ENCODE peak calls at places on chromosomes 4 and X, in ten cellular contexts. One of them, this sample, is unnamed.
A peak's percentile ranks its signal among the peaks of the same experiment; 100 is the strongest.

GRCh38 chr4:185865901-185866328 is 53.9 kb upstream of the SORBS2 start:
- DNase-seq in esophagus squamous epithelium: no peak
- DNase-seq in GM13976: no peak
- DNase-seq in mesothelial cell of epicardium: no peak
- DNase-seq in activated B cell treated with CpG ODN at 0.5 μM for 24 hours: no peak
- DNase-seq in Peyer's patch: no peak
- DNase-seq in heart left ventricle: no peak
- DNase-seq in AG10803: peak; percentile 85
- DNase-seq in progenitor cell of endocrine pancreas: no peak
- DNase-seq in Calu3: peak; percentile 52
- DNase-seq in this sample: no peak

GRCh38 chr4:138757432-138757831 is 258.1 kb upstream of the NOCT start:
- DNase-seq in activated B cell treated with CpG ODN at 0.5 μM for 24 hours: no peak
- DNase-seq in progenitor cell of endocrine pancreas: no peak
- DNase-seq in AG10803: peak; percentile 33
- DNase-seq in GM13976: no peak
- DNase-seq in heart left ventricle: no peak
- DNase-seq in Peyer's patch: no peak
- DNase-seq in mesothelial cell of epicardium: no peak
- DNase-seq in Calu3: no peak
- DNase-seq in esophagus squamous epithelium: no peak
- DNase-seq in this sample: no peak

GRCh38 chrX:68365356-68365755 is 67.9 kb downstream of the OPHN1 start:
- DNase-seq in GM13976: no peak
- DNase-seq in heart left ventricle: no peak
- DNase-seq in Calu3: no peak
- DNase-seq in AG10803: peak; percentile 12
- DNase-seq in esophagus squamous epithelium: no peak
- DNase-seq in activated B cell treated with CpG ODN at 0.5 μM for 24 hours: no peak
- DNase-seq in mesothelial cell of epicardium: no peak
- DNase-seq in progenitor cell of endocrine pancreas: no peak
- DNase-seq in Peyer's patch: no peak
- DNase-seq in this sample: no peak

GRCh38 chr4:176610594-176610993 is 182.1 kb downstream of the VEGFC start:
- DNase-seq in heart left ventricle: no peak
- DNase-seq in esophagus squamous epithelium: no peak
- DNase-seq in Peyer's patch: no peak
- DNase-seq in Calu3: no peak
- DNase-seq in GM13976: no peak
- DNase-seq in progenitor cell of endocrine pancreas: no peak
- DNase-seq in activated B cell treated with CpG ODN at 0.5 μM for 24 hours: no peak
- DNase-seq in AG10803: no peak
- DNase-seq in mesothelial cell of epicardium: no peak
- DNase-seq in this sample: no peak

GRCh38 chr4:174037631-174038030 is 245.8 kb downstream of the FBXO8 start:
- DNase-seq in esophagus squamous epithelium: no peak
- DNase-seq in AG10803: peak; percentile 8
- DNase-seq in mesothelial cell of epicardium: no peak
- DNase-seq in GM13976: no peak
- DNase-seq in heart left ventricle: no peak
- DNase-seq in progenitor cell of endocrine pancreas: no peak
- DNase-seq in Calu3: no peak
- DNase-seq in activated B cell treated with CpG ODN at 0.5 μM for 24 hours: no peak
- DNase-seq in Peyer's patch: no peak
- DNase-seq in this sample: no peak

GRCh38 chrX:71283409-71284143 is at the start of gene NONO:
- DNase-seq in heart left ventricle: peak; percentile 82
- DNase-seq in mesothelial cell of epicardium: peak; percentile 76
- DNase-seq in Peyer's patch: peak; percentile 81
- DNase-seq in AG10803: peak; percentile 99
- DNase-seq in progenitor cell of endocrine pancreas: peak; percentile 74
- DNase-seq in activated B cell treated with CpG ODN at 0.5 μM for 24 hours: peak; percentile 53
- DNase-seq in GM13976: peak; percentile 86
- DNase-seq in esophagus squamous epithelium: peak; percentile 45
- DNase-seq in Calu3: peak; percentile 90
- DNase-seq in this sample: peak; percentile 79

GRCh38 chr4:122313001-122313400 is 65.8 kb upstream of the ADAD1 start:
- DNase-seq in activated B cell treated with CpG ODN at 0.5 μM for 24 hours: no peak
- DNase-seq in AG10803: no peak
- DNase-seq in esophagus squamous epithelium: no peak
- DNase-seq in mesothelial cell of epicardium: no peak
- DNase-seq in heart left ventricle: no peak
- DNase-seq in Peyer's patch: no peak
- DNase-seq in progenitor cell of endocrine pancreas: no peak
- DNase-seq in Calu3: no peak
- DNase-seq in GM13976: no peak
- DNase-seq in this sample: no peak

GRCh38 chr4:44157611-44158277 is 290.9 kb downstream of the KCTD8 start:
- DNase-seq in heart left ventricle: no peak
- DNase-seq in mesothelial cell of epicardium: no peak
- DNase-seq in progenitor cell of endocrine pancreas: no peak
- DNase-seq in esophagus squamous epithelium: no peak
- DNase-seq in Peyer's patch: no peak
- DNase-seq in Calu3: no peak
- DNase-seq in GM13976: no peak
- DNase-seq in activated B cell treated with CpG ODN at 0.5 μM for 24 hours: no peak
- DNase-seq in AG10803: no peak
- DNase-seq in this sample: no peak

GRCh38 chr4:26144526-26145167 is 176.2 kb upstream of the RBPJ start:
- DNase-seq in GM13976: no peak
- DNase-seq in AG10803: peak; percentile 64
- DNase-seq in mesothelial cell of epicardium: no peak
- DNase-seq in activated B cell treated with CpG ODN at 0.5 μM for 24 hours: no peak
- DNase-seq in Calu3: no peak
- DNase-seq in heart left ventricle: no peak
- DNase-seq in esophagus squamous epithelium: no peak
- DNase-seq in Peyer's patch: no peak
- DNase-seq in progenitor cell of endocrine pancreas: no peak
- DNase-seq in this sample: no peak

GRCh38 chr4:90118547-90119211 is 8.5 kb upstream of the CCSER1 start:
- DNase-seq in esophagus squamous epithelium: no peak
- DNase-seq in progenitor cell of endocrine pancreas: no peak
- DNase-seq in GM13976: no peak
- DNase-seq in activated B cell treated with CpG ODN at 0.5 μM for 24 hours: no peak
- DNase-seq in mesothelial cell of epicardium: no peak
- DNase-seq in AG10803: no peak
- DNase-seq in Calu3: no peak
- DNase-seq in heart left ventricle: no peak
- DNase-seq in Peyer's patch: no peak
- DNase-seq in this sample: no peak

GRCh38 chr4:36004231-36004851 is 240.0 kb downstream of the ARAP2 start:
- DNase-seq in activated B cell treated with CpG ODN at 0.5 μM for 24 hours: no peak
- DNase-seq in Calu3: no peak
- DNase-seq in AG10803: no peak
- DNase-seq in Peyer's patch: no peak
- DNase-seq in progenitor cell of endocrine pancreas: no peak
- DNase-seq in GM13976: no peak
- DNase-seq in heart left ventricle: no peak
- DNase-seq in mesothelial cell of epicardium: no peak
- DNase-seq in esophagus squamous epithelium: no peak
- DNase-seq in this sample: no peak

GRCh38 chr4:71584654-71585053 is 199.2 kb downstream of the GC start:
- DNase-seq in heart left ventricle: no peak
- DNase-seq in Calu3: no peak
- DNase-seq in mesothelial cell of epicardium: no peak
- DNase-seq in AG10803: no peak
- DNase-seq in esophagus squamous epithelium: no peak
- DNase-seq in progenitor cell of endocrine pancreas: no peak
- DNase-seq in activated B cell treated with CpG ODN at 0.5 μM for 24 hours: no peak
- DNase-seq in Peyer's patch: no peak
- DNase-seq in GM13976: no peak
- DNase-seq in this sample: no peak

GRCh38 chr4:118676128-118676527 is 9.1 kb upstream of the METTL14 start:
- DNase-seq in heart left ventricle: no peak
- DNase-seq in activated B cell treated with CpG ODN at 0.5 μM for 24 hours: no peak
- DNase-seq in Calu3: no peak
- DNase-seq in esophagus squamous epithelium: no peak
- DNase-seq in mesothelial cell of epicardium: no peak
- DNase-seq in progenitor cell of endocrine pancreas: no peak
- DNase-seq in GM13976: no peak
- DNase-seq in Peyer's patch: no peak
- DNase-seq in AG10803: no peak
- DNase-seq in this sample: no peak

GRCh38 chr4:125828316-125828715 is 513.6 kb downstream of the FAT4 start:
- DNase-seq in mesothelial cell of epicardium: no peak
- DNase-seq in activated B cell treated with CpG ODN at 0.5 μM for 24 hours: no peak
- DNase-seq in progenitor cell of endocrine pancreas: no peak
- DNase-seq in esophagus squamous epithelium: no peak
- DNase-seq in GM13976: no peak
- DNase-seq in Calu3: no peak
- DNase-seq in Peyer's patch: no peak
- DNase-seq in AG10803: no peak
- DNase-seq in heart left ventricle: no peak
- DNase-seq in this sample: no peak

DNA sequence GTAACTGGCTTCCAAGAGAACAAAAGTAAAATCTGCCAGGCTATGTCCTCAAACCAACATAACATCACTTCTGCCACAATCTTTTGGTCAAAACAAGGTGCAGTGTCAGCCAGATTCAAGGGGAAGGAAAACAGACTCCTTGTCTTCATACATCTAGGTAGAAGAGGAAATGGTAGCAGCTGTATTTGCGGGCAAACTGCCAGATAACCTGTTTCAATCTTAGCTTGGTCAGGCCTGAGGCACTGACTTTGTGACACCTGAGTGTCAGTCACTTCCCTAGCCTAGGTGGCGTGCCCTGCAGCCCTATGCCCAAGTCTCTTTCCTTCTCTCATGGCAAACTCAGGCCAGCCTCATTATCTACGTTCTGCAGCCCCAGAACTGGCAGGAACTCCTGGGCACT is 146.2 kb upstream of the JADE1 start:
- DNase-seq in heart left ventricle: no peak
- DNase-seq in AG10803: no peak
- DNase-seq in progenitor cell of endocrine pancreas: no peak
- DNase-seq in GM13976: no peak
- DNase-seq in esophagus squamous epithelium: no peak
- DNase-seq in mesothelial cell of epicardium: no peak
- DNase-seq in Peyer's patch: peak; percentile 33
- DNase-seq in activated B cell treated with CpG ODN at 0.5 μM for 24 hours: no peak
- DNase-seq in Calu3: peak; percentile 19
- DNase-seq in this sample: no peak
- TF ChIP-seq CTCF in heart left ventricle: no peak
- TF ChIP-seq CTCF in AG10803: no peak
- TF ChIP-seq CTCF in progenitor cell of endocrine pancreas: no peak
- TF ChIP-seq CTCF in GM13976: no peak
- TF ChIP-seq CTCF in esophagus squamous epithelium: no peak
- TF ChIP-seq CTCF in mesothelial cell of epicardium: no peak
- TF ChIP-seq CTCF in Peyer's patch: no peak
- TF ChIP-seq CTCF in activated B cell treated with CpG ODN at 0.5 μM for 24 hours: no peak
- TF ChIP-seq CTCF in Calu3: no peak
- TF ChIP-seq CTCF in this sample: no peak

GRCh38 chrX:11427082-11428033 is 134.1 kb downstream of the AMELX start:
- DNase-seq in heart left ventricle: peak; percentile 62
- DNase-seq in Peyer's patch: peak; percentile 41
- DNase-seq in AG10803: no peak
- DNase-seq in mesothelial cell of epicardium: no peak
- DNase-seq in GM13976: peak; percentile 43
- DNase-seq in esophagus squamous epithelium: no peak
- DNase-seq in progenitor cell of endocrine pancreas: peak; percentile 27
- DNase-seq in Calu3: peak; percentile 9
- DNase-seq in activated B cell treated with CpG ODN at 0.5 μM for 24 hours: peak; percentile 22
- DNase-seq in this sample: peak; percentile 37
- TF ChIP-seq CTCF in heart left ventricle: peak; percentile 38
- TF ChIP-seq CTCF in Peyer's patch: peak; percentile 20
- TF ChIP-seq CTCF in AG10803: peak; percentile 42
- TF ChIP-seq CTCF in mesothelial cell of epicardium: no peak
- TF ChIP-seq CTCF in GM13976: no peak
- TF ChIP-seq CTCF in esophagus squamous epithelium: no peak
- TF ChIP-seq CTCF in progenitor cell of endocrine pancreas: peak; percentile 56
- TF ChIP-seq CTCF in Calu3: no peak
- TF ChIP-seq CTCF in activated B cell treated with CpG ODN at 0.5 μM for 24 hours: no peak
- TF ChIP-seq CTCF in this sample: no peak

DNA sequence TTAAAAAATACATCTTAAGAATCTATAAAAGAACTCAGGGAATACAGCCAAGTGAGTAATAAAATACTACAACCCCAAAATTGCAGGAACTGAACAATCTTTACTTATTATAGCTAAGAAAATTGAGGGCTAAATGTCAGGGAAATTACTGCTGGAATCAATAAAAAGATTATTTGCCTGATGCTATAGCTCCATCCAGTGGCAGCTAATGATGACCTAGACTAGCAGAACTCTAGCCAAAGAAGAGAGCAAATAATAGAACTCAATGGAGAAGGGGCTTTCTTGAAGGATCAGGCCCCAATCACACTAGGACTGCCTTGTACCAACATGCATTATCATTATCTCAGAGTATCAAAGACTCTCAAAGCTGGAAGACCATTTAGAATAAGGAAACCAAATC is 85.0 kb upstream of the FAM241A start:
- DNase-seq in activated B cell treated with CpG ODN at 0.5 μM for 24 hours: no peak
- DNase-seq in Calu3: peak; percentile 9
- DNase-seq in heart left ventricle: no peak
- DNase-seq in mesothelial cell of epicardium: no peak
- DNase-seq in AG10803: peak; percentile 42
- DNase-seq in progenitor cell of endocrine pancreas: no peak
- DNase-seq in Peyer's patch: no peak
- DNase-seq in GM13976: peak; percentile 32
- DNase-seq in esophagus squamous epithelium: no peak
- DNase-seq in this sample: peak; percentile 18
- TF ChIP-seq CTCF in activated B cell treated with CpG ODN at 0.5 μM for 24 hours: no peak
- TF ChIP-seq CTCF in Calu3: no peak
- TF ChIP-seq CTCF in heart left ventricle: peak; percentile 21
- TF ChIP-seq CTCF in mesothelial cell of epicardium: no peak
- TF ChIP-seq CTCF in AG10803: peak; percentile 68
- TF ChIP-seq CTCF in progenitor cell of endocrine pancreas: peak; percentile 58
- TF ChIP-seq CTCF in Peyer's patch: no peak
- TF ChIP-seq CTCF in GM13976: peak; percentile 50
- TF ChIP-seq CTCF in esophagus squamous epithelium: peak; percentile 35
- TF ChIP-seq CTCF in this sample: peak; percentile 29

GRCh38 chrX:8366491-8366890 is 98.1 kb upstream of the VCX3B start:
- DNase-seq in Calu3: no peak
- DNase-seq in GM13976: no peak
- DNase-seq in esophagus squamous epithelium: no peak
- DNase-seq in progenitor cell of endocrine pancreas: no peak
- DNase-seq in activated B cell treated with CpG ODN at 0.5 μM for 24 hours: no peak
- DNase-seq in mesothelial cell of epicardium: no peak
- DNase-seq in AG10803: no peak
- DNase-seq in heart left ventricle: no peak
- DNase-seq in Peyer's patch: no peak
- DNase-seq in this sample: no peak

DNA sequence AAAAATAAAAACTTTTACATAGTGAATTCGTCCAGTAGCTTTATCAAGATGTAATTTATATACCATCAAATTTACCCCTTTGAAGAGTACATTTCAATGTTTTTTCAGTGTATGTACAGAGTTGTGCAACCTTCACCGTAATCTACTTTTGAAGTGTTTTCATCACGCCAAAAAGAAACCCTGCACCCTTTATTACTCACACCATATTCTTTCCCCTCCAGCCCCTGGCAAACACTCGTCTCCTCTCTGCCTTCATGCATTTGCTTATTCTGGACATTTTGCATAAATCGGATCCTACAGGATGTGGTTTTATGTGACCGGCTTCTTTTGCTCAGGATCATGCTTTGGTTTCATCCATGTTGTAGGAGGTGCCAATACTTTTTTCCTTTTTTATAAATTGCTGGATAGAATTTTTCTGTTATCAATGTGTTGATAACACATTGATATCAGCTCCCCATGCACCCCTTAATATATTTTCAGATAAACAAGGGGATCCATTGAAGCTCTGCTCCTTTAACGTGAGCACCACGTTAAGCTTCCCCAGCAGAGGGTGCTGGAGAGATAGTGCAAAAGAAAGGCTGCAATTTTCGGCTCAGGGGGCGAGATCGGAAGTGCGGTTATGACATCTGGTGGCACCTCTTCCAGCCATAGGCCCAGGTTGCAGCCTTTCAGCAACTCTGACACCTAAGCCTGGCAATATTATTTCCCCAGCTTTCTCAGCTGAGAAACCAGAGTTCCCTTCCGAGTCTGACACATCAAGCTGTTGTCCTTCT is 100.1 kb upstream of the VCX3B start:
- DNase-seq in AG10803: no peak
- DNase-seq in heart left ventricle: no peak
- DNase-seq in Calu3: no peak
- DNase-seq in GM13976: no peak
- DNase-seq in mesothelial cell of epicardium: no peak
- DNase-seq in esophagus squamous epithelium: no peak
- DNase-seq in progenitor cell of endocrine pancreas: no peak
- DNase-seq in activated B cell treated with CpG ODN at 0.5 μM for 24 hours: no peak
- DNase-seq in Peyer's patch: no peak
- DNase-seq in this sample: peak; percentile 47
- TF ChIP-seq CTCF in AG10803: no peak
- TF ChIP-seq CTCF in heart left ventricle: peak; percentile 56
- TF ChIP-seq CTCF in Calu3: no peak
- TF ChIP-seq CTCF in GM13976: peak; percentile 25
- TF ChIP-seq CTCF in mesothelial cell of epicardium: peak; percentile 21
- TF ChIP-seq CTCF in esophagus squamous epithelium: no peak
- TF ChIP-seq CTCF in progenitor cell of endocrine pancreas: peak; percentile 65
- TF ChIP-seq CTCF in activated B cell treated with CpG ODN at 0.5 μM for 24 hours: no peak
- TF ChIP-seq CTCF in Peyer's patch: no peak
- TF ChIP-seq CTCF in this sample: peak; percentile 22

This sample was measured in endothelial cell.